ENCODE peak calls at places on chromosomes 3 and 15, in four cellular contexts. One of them, this sample, is unnamed. For H3K4me1 and H3K27me3, the result is how much of the 10 kb centered on the place peaks cover.

GRCh38 chr3:158005391-158006100 is 100.7 kb downstream of the SHOX2 start:
- DNase-seq in neuronal stem cell: no peak
- DNase-seq in tibial nerve: no peak
- DNase-seq in right cardiac atrium: no peak
- DNase-seq in this sample: no peak

GRCh38 chr3:181568248-181568647 is 143.5 kb upstream of the SOX2 start:
- DNase-seq in neuronal stem cell: no peak
- DNase-seq in tibial nerve: no peak
- DNase-seq in right cardiac atrium: no peak
- DNase-seq in this sample: no peak

GRCh38 chr15:70539912-70540520 is 223.3 kb downstream of the UACA start:
- DNase-seq in neuronal stem cell: no peak
- DNase-seq in tibial nerve: no peak
- DNase-seq in right cardiac atrium: peak
- DNase-seq in this sample: no peak

GRCh38 chr15:69502470-69503045 is 49.9 kb downstream of the RPLP1 start:
- DNase-seq in neuronal stem cell: no peak
- DNase-seq in tibial nerve: no peak
- DNase-seq in right cardiac atrium: no peak
- DNase-seq in this sample: no peak

GRCh38 chr3:129234441-129234840 is 15.0 kb upstream of the COPG1 start:
- DNase-seq in neuronal stem cell: no peak
- DNase-seq in tibial nerve: no peak
- DNase-seq in right cardiac atrium: no peak
- DNase-seq in this sample: no peak

GRCh38 chr15:39575180-39575579 is 5.7 kb upstream of the THBS1 start:
- DNase-seq in neuronal stem cell: no peak
- DNase-seq in tibial nerve: no peak
- DNase-seq in right cardiac atrium: no peak
- DNase-seq in this sample: no peak

GRCh38 chr3:146975032-146975431 is 369.9 kb upstream of the PLSCR5 start:
- DNase-seq in neuronal stem cell: no peak
- DNase-seq in tibial nerve: no peak
- DNase-seq in right cardiac atrium: no peak
- DNase-seq in this sample: no peak

GRCh38 chr15:78205856-78206255 is 28.5 kb downstream of the ACSBG1 start:
- DNase-seq in neuronal stem cell: no peak
- DNase-seq in tibial nerve: no peak
- DNase-seq in right cardiac atrium: no peak
- DNase-seq in this sample: no peak

GRCh38 chr3:128075516-128076464 is 23.6 kb downstream of the SEC61A1 start:
- DNase-seq in neuronal stem cell: peak
- DNase-seq in tibial nerve: peak
- DNase-seq in right cardiac atrium: peak
- DNase-seq in this sample: peak

GRCh38 chr3:48684480-48685143 is 1.1 kb downstream of the NCKIPSD start:
- DNase-seq in neuronal stem cell: no peak
- DNase-seq in tibial nerve: no peak
- DNase-seq in right cardiac atrium: peak
- DNase-seq in this sample: no peak

GRCh38 chr3:129315386-129315991 is 36.8 kb downstream of the HMCES start:
- DNase-seq in neuronal stem cell: no peak
- DNase-seq in tibial nerve: no peak
- DNase-seq in right cardiac atrium: peak
- DNase-seq in this sample: peak

GRCh38 chr15:60966746-60967145 is 262.4 kb downstream of the RORA start:
- DNase-seq in neuronal stem cell: no peak
- DNase-seq in tibial nerve: no peak
- DNase-seq in right cardiac atrium: no peak
- DNase-seq in this sample: no peak

GRCh38 chr15:57595011-57595866 is 3.5 kb downstream of the MYZAP start:
- DNase-seq in neuronal stem cell: no peak
- DNase-seq in tibial nerve: no peak
- DNase-seq in right cardiac atrium: peak
- DNase-seq in this sample: no peak

GRCh38 chr3:176919836-176920760 is 277.2 kb downstream of the TBL1XR1 start:
- DNase-seq in neuronal stem cell: no peak
- DNase-seq in tibial nerve: no peak
- DNase-seq in right cardiac atrium: no peak
- DNase-seq in this sample: no peak

GRCh38 chr15:37084602-37085001 is 15.7 kb downstream of the MEIS2 start:
- DNase-seq in neuronal stem cell: no peak
- DNase-seq in tibial nerve: no peak
- DNase-seq in right cardiac atrium: no peak
- DNase-seq in this sample: no peak

GRCh38 chr3:155853214-155854146 is 747 bp downstream of the SLC33A1 start:
- DNase-seq in neuronal stem cell: peak
- DNase-seq in tibial nerve: no peak
- DNase-seq in right cardiac atrium: no peak
- DNase-seq in this sample: peak

GRCh38 chr3:51682079-51682478 is 11.0 kb downstream of the TEX264 start:
- DNase-seq in neuronal stem cell: peak
- DNase-seq in tibial nerve: no peak
- DNase-seq in right cardiac atrium: no peak
- DNase-seq in this sample: peak

GRCh38 chr3:51680663-51681230 is 9.7 kb downstream of the TEX264 start:
- DNase-seq in neuronal stem cell: no peak
- DNase-seq in tibial nerve: no peak
- DNase-seq in right cardiac atrium: no peak
- DNase-seq in this sample: no peak

GRCh38 chr3:51680196-51680595 is 9.1 kb downstream of the TEX264 start:
- DNase-seq in neuronal stem cell: no peak
- DNase-seq in tibial nerve: no peak
- DNase-seq in right cardiac atrium: no peak
- DNase-seq in this sample: no peak

GRCh38 chr3:51682526-51682925 is 11.5 kb downstream of the TEX264 start:
- DNase-seq in neuronal stem cell: no peak
- DNase-seq in tibial nerve: no peak
- DNase-seq in right cardiac atrium: no peak
- DNase-seq in this sample: peak

DNA sequence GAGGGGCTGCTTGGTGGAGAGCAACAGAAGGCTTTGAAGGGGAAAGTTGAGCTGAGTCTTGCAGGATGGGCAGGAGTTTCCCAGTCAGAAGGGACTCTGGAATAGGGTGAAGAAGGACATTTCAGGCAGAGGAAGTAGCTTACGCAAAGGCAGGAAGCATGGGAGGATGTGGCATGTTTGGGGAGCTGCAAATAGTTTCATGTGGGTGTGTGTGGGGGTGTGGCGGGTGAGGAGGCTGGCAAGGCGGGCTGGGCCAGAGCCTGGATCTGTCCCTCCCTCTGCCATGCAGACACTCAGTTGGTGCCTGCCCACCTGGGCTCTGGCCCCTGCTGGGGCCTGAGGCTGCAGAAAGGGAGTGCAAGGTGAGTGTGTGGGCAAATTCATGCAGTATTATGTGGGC is 10.4 kb downstream of the TEX264 start:
- DNase-seq in neuronal stem cell: no peak
- DNase-seq in tibial nerve: no peak
- DNase-seq in right cardiac atrium: peak
- DNase-seq in this sample: peak
- H3K4me1 ChIP-seq in neuronal stem cell: under half
- H3K4me1 ChIP-seq in tibial nerve: half or more
- H3K4me1 ChIP-seq in right cardiac atrium: under half
- H3K4me1 ChIP-seq in this sample: under half

GRCh38 chr3:77041156-77041696 is 1.3 kb downstream of the ROBO2 start:
- DNase-seq in neuronal stem cell: no peak
- DNase-seq in tibial nerve: no peak
- DNase-seq in right cardiac atrium: no peak
- DNase-seq in this sample: no peak
- H3K27me3 ChIP-seq in neuronal stem cell: under half
- H3K27me3 ChIP-seq in tibial nerve: under half
- H3K27me3 ChIP-seq in right cardiac atrium: under half
- H3K27me3 ChIP-seq in this sample: half or more

DNA sequence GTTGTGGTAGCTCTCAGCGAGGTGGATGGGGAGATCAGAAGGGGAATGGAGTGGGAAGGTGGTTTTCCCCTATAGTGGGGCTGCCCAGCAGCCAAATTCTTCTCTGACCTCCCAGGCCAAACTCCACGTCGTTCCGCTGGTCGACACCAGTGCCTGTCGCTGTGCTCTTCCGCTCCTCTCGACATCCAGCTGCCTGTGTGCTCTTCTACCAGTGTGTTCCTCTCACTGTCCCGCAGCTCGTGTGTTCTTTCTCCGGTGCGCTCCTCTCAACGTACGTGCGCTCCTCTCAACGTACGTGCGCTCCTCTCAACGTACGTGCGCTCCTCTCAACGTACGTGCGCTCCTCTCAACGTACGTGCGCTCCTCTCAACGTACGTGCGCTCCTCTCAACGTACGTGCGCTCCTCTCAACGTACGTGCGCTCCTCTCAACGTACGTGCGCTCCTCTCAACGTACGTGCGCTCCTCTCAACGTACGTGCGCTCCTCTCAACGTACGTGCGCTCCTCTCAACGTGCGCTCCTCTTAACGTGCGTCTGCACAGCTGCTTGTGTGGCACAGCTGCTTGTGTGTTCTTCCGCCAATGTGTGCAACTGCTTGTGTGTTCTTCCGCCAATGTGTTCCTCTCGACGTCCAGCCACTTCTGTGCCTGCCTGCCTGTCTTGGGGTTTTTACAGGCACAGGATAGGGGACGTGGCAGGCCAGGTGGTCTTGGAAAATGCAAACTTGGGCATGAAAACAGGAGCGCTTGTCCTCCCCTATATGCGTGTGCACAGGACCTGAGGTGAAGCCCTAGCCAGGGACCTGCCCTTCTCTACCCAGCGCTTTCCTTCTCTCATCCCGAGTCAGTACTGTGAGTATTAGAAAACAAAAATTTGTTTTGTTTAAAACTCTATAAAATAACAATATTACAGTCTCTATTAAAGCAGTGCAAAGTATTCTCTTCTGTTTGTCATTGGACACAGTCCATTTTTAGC is 991.1 kb downstream of the GBE1 start:
- DNase-seq in neuronal stem cell: no peak
- DNase-seq in tibial nerve: no peak
- DNase-seq in right cardiac atrium: no peak
- DNase-seq in this sample: peak
- H3K4me3 ChIP-seq in neuronal stem cell: no peak
- H3K4me3 ChIP-seq in tibial nerve: no peak
- H3K4me3 ChIP-seq in right cardiac atrium: no peak
- H3K4me3 ChIP-seq in this sample: no peak

GRCh38 chr3:186567072-186567921 is at the start of gene TBCCD1:
- DNase-seq in neuronal stem cell: peak
- DNase-seq in tibial nerve: peak
- DNase-seq in right cardiac atrium: peak
- DNase-seq in this sample: peak
- H3K4me1 ChIP-seq in neuronal stem cell: under half
- H3K4me1 ChIP-seq in tibial nerve: half or more
- H3K4me1 ChIP-seq in right cardiac atrium: under half
- H3K4me1 ChIP-seq in this sample: under half

DNA sequence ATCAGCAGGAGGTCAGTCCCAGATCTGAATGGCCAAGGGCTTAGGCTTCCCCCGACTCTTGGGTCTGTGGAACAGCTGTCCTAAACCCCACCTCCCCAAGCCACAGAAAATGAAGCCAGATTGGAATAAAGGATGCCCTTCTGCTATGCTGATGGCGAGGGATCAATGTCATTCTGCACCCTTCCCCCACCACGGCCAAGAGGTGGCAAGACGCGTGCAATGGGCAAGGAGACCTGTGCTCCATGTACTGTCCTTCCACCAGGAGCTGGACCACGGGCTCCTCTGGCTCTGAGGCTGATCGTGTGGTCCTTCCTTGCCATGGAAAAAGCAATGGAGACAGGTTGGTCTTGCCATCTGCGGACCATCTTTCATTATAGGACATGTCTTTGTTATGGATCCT is 32.6 kb upstream of the TBC1D21 start:
- DNase-seq in neuronal stem cell: no peak
- DNase-seq in tibial nerve: no peak
- DNase-seq in right cardiac atrium: no peak
- DNase-seq in this sample: no peak
- H3K27me3 ChIP-seq in neuronal stem cell: under half
- H3K27me3 ChIP-seq in tibial nerve: under half
- H3K27me3 ChIP-seq in right cardiac atrium: under half
- H3K27me3 ChIP-seq in this sample: under half

DNA sequence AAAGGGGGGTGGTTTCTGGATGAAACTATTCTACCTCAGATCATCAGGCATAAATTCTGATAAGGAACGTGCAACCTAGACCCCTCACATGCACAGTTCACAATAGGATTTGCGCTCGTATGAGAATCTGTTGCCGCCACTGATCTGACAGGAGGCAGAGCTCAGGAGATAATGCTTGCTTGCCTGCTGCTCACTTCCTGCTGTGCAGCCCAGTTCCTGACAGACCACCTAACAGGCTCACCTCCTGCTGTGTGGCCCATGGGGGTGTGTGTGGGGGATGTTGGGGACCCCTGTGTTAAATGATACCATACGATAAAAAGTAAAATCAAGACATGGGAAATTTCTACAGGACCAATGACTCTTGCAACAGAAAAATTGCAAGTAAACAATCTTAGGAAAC is 24.0 kb downstream of the CP start:
- DNase-seq in neuronal stem cell: peak
- DNase-seq in tibial nerve: no peak
- DNase-seq in right cardiac atrium: no peak
- DNase-seq in this sample: no peak
- H3K4me3 ChIP-seq in neuronal stem cell: no peak
- H3K4me3 ChIP-seq in tibial nerve: peak
- H3K4me3 ChIP-seq in right cardiac atrium: peak
- H3K4me3 ChIP-seq in this sample: no peak

GRCh38 chr3:43287514-43287913 is 1.2 kb downstream of the SNRK start:
- DNase-seq in neuronal stem cell: no peak
- DNase-seq in tibial nerve: no peak
- DNase-seq in right cardiac atrium: no peak
- DNase-seq in this sample: no peak
- H3K4me1 ChIP-seq in neuronal stem cell: under half
- H3K4me1 ChIP-seq in tibial nerve: half or more
- H3K4me1 ChIP-seq in right cardiac atrium: under half
- H3K4me1 ChIP-seq in this sample: under half